ENCODE peak calls at places on chromosomes 3 and 15, in four cellular contexts. One of them, this sample, is unnamed.

GRCh38 chr3:45123841-45124269 is 22.3 kb downstream of the CDCP1 start:
- DNase-seq in tibial artery: no peak
- DNase-seq in psoas muscle: no peak
- DNase-seq in IMR-90: peak
- DNase-seq in this sample: no peak

GRCh38 chr15:29570121-29570930 is 251.9 kb downstream of the TJP1 start:
- DNase-seq in IMR-90: no peak
- DNase-seq in psoas muscle: no peak
- DNase-seq in tibial artery: no peak
- DNase-seq in this sample: no peak

GRCh38 chr15:48358681-48359152 is 27.5 kb downstream of the DUT start:
- DNase-seq in psoas muscle: no peak
- DNase-seq in IMR-90: peak
- DNase-seq in tibial artery: no peak
- DNase-seq in this sample: no peak

GRCh38 chr3:56796202-56796601 is 5.5 kb downstream of the ARHGEF3 start:
- DNase-seq in IMR-90: peak
- DNase-seq in psoas muscle: no peak
- DNase-seq in tibial artery: no peak
- DNase-seq in this sample: no peak

GRCh38 chr3:6062226-6063187 is 798.4 kb upstream of the GRM7 start:
- DNase-seq in psoas muscle: no peak
- DNase-seq in tibial artery: no peak
- DNase-seq in IMR-90: no peak
- DNase-seq in this sample: no peak

GRCh38 chr3:99948467-99949089 is 130.9 kb downstream of the CMSS1 start:
- DNase-seq in IMR-90: no peak
- DNase-seq in tibial artery: no peak
- DNase-seq in psoas muscle: no peak
- DNase-seq in this sample: no peak

GRCh38 chr15:48751595-48751994 is 59.3 kb downstream of the CEP152 start:
- DNase-seq in tibial artery: no peak
- DNase-seq in IMR-90: peak
- DNase-seq in psoas muscle: no peak
- DNase-seq in this sample: no peak

GRCh38 chr15:41868321-41868720 is 25.5 kb downstream of the SPTBN5 start:
- DNase-seq in psoas muscle: no peak
- DNase-seq in tibial artery: no peak
- DNase-seq in IMR-90: no peak
- DNase-seq in this sample: no peak

GRCh38 chr3:24123596-24123995 is 178.5 kb downstream of the NR1D2 start:
- DNase-seq in tibial artery: no peak
- DNase-seq in IMR-90: peak
- DNase-seq in psoas muscle: no peak
- DNase-seq in this sample: no peak

GRCh38 chr3:197878427-197878826 is 71.6 kb upstream of the RPL35A start:
- DNase-seq in tibial artery: no peak
- DNase-seq in IMR-90: no peak
- DNase-seq in psoas muscle: no peak
- DNase-seq in this sample: no peak

GRCh38 chr3:23728651-23729117 is 77.1 kb upstream of the UBE2E1 start:
- DNase-seq in psoas muscle: no peak
- DNase-seq in tibial artery: no peak
- DNase-seq in IMR-90: peak
- DNase-seq in this sample: no peak

GRCh38 chr15:29045717-29046116 is 159.9 kb downstream of the APBA2 start:
- DNase-seq in psoas muscle: no peak
- DNase-seq in tibial artery: no peak
- DNase-seq in IMR-90: peak
- DNase-seq in this sample: no peak

GRCh38 chr3:127535901-127536817 is 54.4 kb downstream of the TPRA1 start:
- DNase-seq in IMR-90: no peak
- DNase-seq in psoas muscle: no peak
- DNase-seq in tibial artery: no peak
- DNase-seq in this sample: no peak

GRCh38 chr15:72970965-72971746 is 81.1 kb upstream of the NEO1 start:
- DNase-seq in tibial artery: no peak
- DNase-seq in IMR-90: peak
- DNase-seq in psoas muscle: no peak
- DNase-seq in this sample: no peak

GRCh38 chr3:105829229-105829628 is 39.6 kb downstream of the CBLB start:
- DNase-seq in tibial artery: no peak
- DNase-seq in psoas muscle: no peak
- DNase-seq in IMR-90: no peak
- DNase-seq in this sample: no peak

GRCh38 chr3:152853196-152853595 is 18.3 kb downstream of the P2RY1 start:
- DNase-seq in psoas muscle: no peak
- DNase-seq in tibial artery: no peak
- DNase-seq in IMR-90: peak
- DNase-seq in this sample: no peak

GRCh38 chr15:63052961-63053698 is 10.6 kb downstream of the TPM1 start:
- DNase-seq in IMR-90: no peak
- DNase-seq in psoas muscle: peak
- DNase-seq in tibial artery: peak
- DNase-seq in this sample: peak

GRCh38 chr3:177251756-177252155 is 54.5 kb upstream of the TBL1XR1 start:
- DNase-seq in tibial artery: no peak
- DNase-seq in IMR-90: no peak
- DNase-seq in psoas muscle: no peak
- DNase-seq in this sample: no peak

GRCh38 chr3:8220291-8220690 is 281.3 kb upstream of the LMCD1 start:
- DNase-seq in psoas muscle: no peak
- DNase-seq in IMR-90: no peak
- DNase-seq in tibial artery: no peak
- DNase-seq in this sample: no peak

GRCh38 chr3:46867550-46867898 is 4.3 kb upstream of the MYL3 start:
- DNase-seq in IMR-90: no peak
- DNase-seq in psoas muscle: peak
- DNase-seq in tibial artery: peak
- DNase-seq in this sample: peak

GRCh38 chr15:30923429-30923828 is 19.7 kb downstream of the FAN1 start:
- DNase-seq in IMR-90: no peak
- DNase-seq in tibial artery: no peak
- DNase-seq in psoas muscle: peak
- DNase-seq in this sample: peak

GRCh38 chr15:28923726-28924280 is 38.0 kb downstream of the APBA2 start:
- DNase-seq in IMR-90: no peak
- DNase-seq in tibial artery: no peak
- DNase-seq in psoas muscle: no peak
- DNase-seq in this sample: no peak

GRCh38 chr3:172270767-172271166 is 177.5 kb downstream of the GHSR start:
- DNase-seq in tibial artery: no peak
- DNase-seq in IMR-90: no peak
- DNase-seq in psoas muscle: no peak
- DNase-seq in this sample: no peak

GRCh38 chr3:147411235-147411607 is 2.1 kb downstream of the ZIC1 start:
- DNase-seq in psoas muscle: no peak
- DNase-seq in IMR-90: peak
- DNase-seq in tibial artery: no peak
- DNase-seq in this sample: no peak

GRCh38 chr3:71713041-71713440 is 12.2 kb downstream of the EIF4E3 start:
- DNase-seq in IMR-90: no peak
- DNase-seq in tibial artery: no peak
- DNase-seq in psoas muscle: no peak
- DNase-seq in this sample: no peak

GRCh38 chr3:66989860-66990696 is 8.0 kb upstream of the KBTBD8 start:
- DNase-seq in psoas muscle: no peak
- DNase-seq in IMR-90: no peak
- DNase-seq in tibial artery: no peak
- DNase-seq in this sample: no peak

GRCh38 chr3:81452406-81452805 is 309.0 kb downstream of the GBE1 start:
- DNase-seq in IMR-90: no peak
- DNase-seq in tibial artery: no peak
- DNase-seq in psoas muscle: no peak
- DNase-seq in this sample: no peak

GRCh38 chr3:95134693-95135375 is 1072.0 kb downstream of the NSUN3 start:
- DNase-seq in tibial artery: no peak
- DNase-seq in psoas muscle: no peak
- DNase-seq in IMR-90: no peak
- DNase-seq in this sample: no peak

GRCh38 chr15:25716414-25717102 is 146.6 kb downstream of the ATP10A start:
- DNase-seq in tibial artery: no peak
- DNase-seq in IMR-90: no peak
- DNase-seq in psoas muscle: no peak
- DNase-seq in this sample: no peak

GRCh38 chr3:38250198-38250597 is 15.4 kb upstream of the SLC22A13 start:
- DNase-seq in tibial artery: no peak
- DNase-seq in IMR-90: no peak
- DNase-seq in psoas muscle: no peak
- DNase-seq in this sample: no peak

GRCh38 chr15:66935688-66936087 is 129.7 kb upstream of the SMAD3 start:
- DNase-seq in psoas muscle: no peak
- DNase-seq in tibial artery: peak
- DNase-seq in IMR-90: no peak
- DNase-seq in this sample: no peak

GRCh38 chr15:66937588-66937987 is 127.8 kb upstream of the SMAD3 start:
- DNase-seq in psoas muscle: no peak
- DNase-seq in tibial artery: peak
- DNase-seq in IMR-90: no peak
- DNase-seq in this sample: no peak

GRCh38 chr15:66935121-66935520 is 130.3 kb upstream of the SMAD3 start:
- DNase-seq in IMR-90: no peak
- DNase-seq in tibial artery: peak
- DNase-seq in psoas muscle: no peak
- DNase-seq in this sample: no peak

GRCh38 chr15:66936864-66937245 is 128.5 kb upstream of the SMAD3 start:
- DNase-seq in IMR-90: no peak
- DNase-seq in psoas muscle: no peak
- DNase-seq in tibial artery: no peak
- DNase-seq in this sample: no peak

DNA sequence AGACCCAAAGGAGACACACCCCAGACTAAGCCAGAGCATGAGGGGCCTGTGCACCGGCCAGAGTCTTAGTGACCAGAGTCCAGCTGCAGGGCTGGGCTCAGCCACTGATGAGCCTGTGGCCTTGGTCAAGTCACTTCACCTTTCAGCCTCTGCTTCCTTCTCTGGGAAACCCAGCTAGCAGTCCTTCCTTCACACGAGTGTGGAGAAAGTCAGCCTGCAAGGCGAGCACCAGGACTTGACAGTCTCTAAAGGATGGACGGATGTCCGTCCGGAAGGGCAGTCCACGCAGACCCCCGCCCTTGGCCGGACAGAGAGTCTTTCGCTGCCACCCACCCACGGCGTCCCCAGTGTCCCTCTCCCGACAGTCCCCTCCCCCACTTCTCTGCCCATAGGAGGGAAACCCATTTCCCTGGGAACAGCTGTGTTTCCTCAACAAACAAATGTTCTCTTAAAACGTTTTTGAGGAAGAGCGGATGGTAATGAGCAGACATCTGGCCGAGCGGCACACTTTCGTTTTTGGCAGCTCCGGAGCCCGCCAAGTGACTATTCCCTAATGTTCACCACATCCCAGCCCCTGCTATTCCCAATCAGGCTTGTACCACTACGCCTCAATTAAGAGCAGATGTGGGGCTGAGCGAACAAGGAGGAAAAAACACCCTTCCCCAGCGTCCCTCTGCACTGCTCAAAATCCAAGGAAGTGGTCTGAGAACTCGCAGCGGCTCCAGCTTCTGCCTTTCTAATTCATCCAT is 129.1 kb upstream of the SMAD3 start:
- DNase-seq in psoas muscle: peak
- DNase-seq in tibial artery: peak
- DNase-seq in IMR-90: peak
- DNase-seq in this sample: peak
- H3K4me3 ChIP-seq in psoas muscle: peak
- H3K4me3 ChIP-seq in tibial artery: peak
- H3K4me3 ChIP-seq in IMR-90: peak
- H3K4me3 ChIP-seq in this sample: peak

GRCh38 chr15:78072080-78072892 is 5.2 kb downstream of the TBC1D2B start:
- DNase-seq in psoas muscle: no peak
- DNase-seq in tibial artery: peak
- DNase-seq in IMR-90: peak
- DNase-seq in this sample: no peak
- H3K4me3 ChIP-seq in psoas muscle: peak
- H3K4me3 ChIP-seq in tibial artery: no peak
- H3K4me3 ChIP-seq in IMR-90: no peak
- H3K4me3 ChIP-seq in this sample: no peak

GRCh38 chr15:78339559-78339958 is 594 bp upstream of the CRABP1 start:
- DNase-seq in IMR-90: no peak
- DNase-seq in psoas muscle: no peak
- DNase-seq in tibial artery: no peak
- DNase-seq in this sample: no peak
- H3K4me3 ChIP-seq in IMR-90: no peak
- H3K4me3 ChIP-seq in psoas muscle: no peak
- H3K4me3 ChIP-seq in tibial artery: no peak
- H3K4me3 ChIP-seq in this sample: no peak

GRCh38 chr15:95369202-95369601 is 961.3 kb upstream of the NR2F2 start:
- DNase-seq in IMR-90: no peak
- DNase-seq in tibial artery: no peak
- DNase-seq in psoas muscle: no peak
- DNase-seq in this sample: no peak
- H3K4me3 ChIP-seq in IMR-90: no peak
- H3K4me3 ChIP-seq in tibial artery: no peak
- H3K4me3 ChIP-seq in psoas muscle: no peak
- H3K4me3 ChIP-seq in this sample: no peak

GRCh38 chr15:85331666-85332261 is 48.6 kb upstream of the AKAP13 start:
- DNase-seq in IMR-90: no peak
- DNase-seq in tibial artery: no peak
- DNase-seq in psoas muscle: no peak
- DNase-seq in this sample: no peak
- H3K4me3 ChIP-seq in IMR-90: no peak
- H3K4me3 ChIP-seq in tibial artery: no peak
- H3K4me3 ChIP-seq in psoas muscle: no peak
- H3K4me3 ChIP-seq in this sample: peak

This sample was measured in heart left ventricle.